ENCODE peak calls at places on chromosomes 2 and 18, in six cellular contexts. V is AG09309, Z is posterior cingulate gyrus, M is HCEC 1CT, S is stomach, W is RPMI7951. P is an unnamed sample.

GRCh38 chr2:127810156-127810636 is 775 bp downstream of the WDR33 start:
- DNase-seq in V (no peak), Z (no peak), M (no peak), S (no peak), W (peak), P (no peak)

GRCh38 chr2:127419448-127420038 is 1.3 kb downstream of the PROC start:
- DNase-seq in V (no peak), Z (no peak), M (no peak), S (peak), W (no peak), P (no peak)

GRCh38 chr2:12197133-12197532 is 450.7 kb downstream of the LPIN1 start:
- DNase-seq in V (no peak), Z (no peak), M (no peak), S (no peak), W (no peak), P (no peak)

GRCh38 chr2:186919272-186919671 is 70.3 kb upstream of the ZSWIM2 start:
- DNase-seq in V (peak), Z (no peak), M (peak), S (no peak), W (peak), P (no peak)

GRCh38 chr2:27264253-27264752 is 1.5 kb upstream of the SLC30A3 start:
- DNase-seq in V (no peak), Z (no peak), M (no peak), S (no peak), W (no peak), P (no peak)

GRCh38 chr2:85786865-85787264 is 33.1 kb downstream of the ATOH8 start:
- DNase-seq in V (no peak), Z (no peak), M (no peak), S (no peak), W (no peak), P (no peak)

GRCh38 chr18:50350699-50351098 is 24.1 kb upstream of the SKA1 start:
- DNase-seq in V (no peak), Z (no peak), M (no peak), S (no peak), W (no peak), P (no peak)

GRCh38 chr18:47345996-47346395 is 94.5 kb upstream of the SKOR2 start:
- DNase-seq in V (no peak), Z (no peak), M (no peak), S (no peak), W (no peak), P (no peak)

GRCh38 chr18:79385326-79385725 is 10.4 kb upstream of the NFATC1 start:
- DNase-seq in V (no peak), Z (no peak), M (no peak), S (no peak), W (no peak), P (no peak)

GRCh38 chr2:58896600-58896999 is 655.5 kb upstream of the FANCL start:
- DNase-seq in V (no peak), Z (no peak), M (no peak), S (no peak), W (no peak), P (no peak)

GRCh38 chr2:23843051-23843976 is 83.6 kb downstream of the ATAD2B start:
- DNase-seq in V (peak), Z (no peak), M (no peak), S (no peak), W (no peak), P (no peak)

GRCh38 chr18:14089781-14090180 is 42.5 kb downstream of the ZNF519 start:
- DNase-seq in V (no peak), Z (no peak), M (no peak), S (no peak), W (peak), P (no peak)

GRCh38 chr2:176449852-176450251 is 180.6 kb downstream of the MTX2 start:
- DNase-seq in V (no peak), Z (no peak), M (no peak), S (no peak), W (no peak), P (no peak)

GRCh38 chr2:46812381-46813024 is 103.1 kb downstream of the MCFD2 start:
- DNase-seq in V (peak), Z (peak), M (peak), S (no peak), W (peak), P (no peak)

GRCh38 chr2:236378851-236379250 is 114.6 kb upstream of the ASB18 start:
- DNase-seq in V (no peak), Z (no peak), M (no peak), S (no peak), W (no peak), P (no peak)

GRCh38 chr2:105327690-105328089 is 1.8 kb downstream of the TGFBRAP1 start:
- DNase-seq in V (no peak), Z (no peak), M (peak), S (no peak), W (no peak), P (no peak)

GRCh38 chr18:64747803-64748202 is 598.9 kb upstream of the LINC00305 start:
- DNase-seq in V (no peak), Z (no peak), M (no peak), S (no peak), W (no peak), P (no peak)

GRCh38 chr2:112691761-112692370 is 29.0 kb upstream of the NT5DC4 start:
- DNase-seq in V (no peak), Z (no peak), M (peak), S (no peak), W (no peak), P (no peak)

GRCh38 chr2:164479460-164479859 is 141.8 kb downstream of the GRB14 start:
- DNase-seq in V (no peak), Z (no peak), M (peak), S (no peak), W (peak), P (no peak)

P was measured in AML-193.